ENCODE peak calls at places on chromosomes 5 and 9, in four cellular contexts. E, N, J and A are unnamed samples. For H3K4me1, the result is how much of the 10 kb centered on the place peaks cover.

GRCh38 chr5:134149571-134150303 is 27.0 kb downstream of the SKP1 start:
- DNase-seq in N (no peak), E (no peak), J (no peak), A (no peak)

GRCh38 chr5:134813827-134814226 is 31.9 kb upstream of the C5orf24 start:
- DNase-seq in N (no peak), E (no peak), J (no peak), A (no peak)

GRCh38 chr5:78336698-78337097 is 23.7 kb upstream of the SCAMP1 start:
- DNase-seq in E (no peak), J (no peak), N (no peak), A (no peak)

GRCh38 chr9:72826954-72827953 is 125.6 kb downstream of the ALDH1A1 start:
- DNase-seq in N (no peak), J (no peak), E (no peak), A (no peak)

GRCh38 chr9:106075991-106076390 is 381.6 kb downstream of the TMEM38B start:
- DNase-seq in N (no peak), E (peak), J (no peak), A (no peak)

GRCh38 chr5:139390639-139391569 is 1.2 kb upstream of the MZB1 start:
- DNase-seq in E (no peak), J (no peak), N (peak), A (no peak)

GRCh38 chr9:128394404-128395168 is 23.4 kb downstream of the URM1 start:
- DNase-seq in J (no peak), E (no peak), N (no peak), A (no peak)

GRCh38 chr9:133742849-133743444 is 4.8 kb upstream of the SARDH start:
- DNase-seq in N (peak), E (peak), J (peak), A (peak)

GRCh38 chr9:38110476-38110875 is 41.4 kb upstream of the SHB start:
- DNase-seq in J (no peak), E (no peak), N (peak), A (no peak)

GRCh38 chr5:95590880-95591279 is 29.0 kb upstream of the GPR150 start:
- DNase-seq in N (no peak), J (no peak), E (no peak), A (no peak)

DNA sequence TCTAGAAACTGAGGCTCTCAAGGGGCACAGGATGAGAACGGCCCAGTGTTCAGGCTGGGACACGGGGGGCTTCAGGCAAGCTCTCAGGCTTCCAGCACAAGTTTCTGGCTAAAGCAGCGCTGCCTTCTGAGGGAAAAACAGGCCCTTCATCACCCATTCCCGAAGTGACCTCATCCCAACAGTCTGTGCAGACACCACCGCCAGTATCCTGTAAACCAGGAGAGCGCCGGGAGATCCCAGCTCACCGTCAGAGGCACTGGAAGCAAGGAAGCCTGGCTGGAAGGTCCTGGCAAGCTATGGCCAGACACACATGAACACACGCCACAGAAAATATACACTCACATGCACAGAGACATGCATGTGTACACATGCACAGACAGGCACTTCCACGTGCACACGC is 8.8 kb downstream of the SLC12A7 start:
- DNase-seq in N (no peak), E (no peak), J (no peak), A (no peak)
- H3K4me1 ChIP-seq in N (under half), E (under half), J (half or more), A (half or more)

DNA sequence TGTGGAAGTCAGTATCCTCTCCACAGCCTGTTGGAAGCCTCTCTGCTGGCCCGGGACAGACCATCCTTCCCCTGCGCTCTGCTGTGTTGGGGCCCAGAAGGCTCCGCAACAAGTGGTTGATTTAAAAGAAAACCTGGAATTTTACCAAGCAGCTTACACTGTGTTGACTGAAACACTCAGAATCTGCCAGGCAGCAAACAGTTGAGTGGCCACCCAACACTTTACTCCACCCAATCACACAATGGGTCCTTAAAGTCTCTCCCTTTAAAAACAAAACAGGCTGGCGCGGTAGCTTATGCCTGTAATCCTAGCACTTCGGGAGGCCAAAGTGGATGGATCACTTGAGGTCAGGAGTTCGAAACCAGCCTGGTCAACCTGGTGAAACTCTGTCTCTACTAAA is 28.0 kb upstream of the DMRT3 start:
- DNase-seq in N (no peak), E (no peak), J (no peak), A (peak)
- H3K4me1 ChIP-seq in N (under half), E (under half), J (under half), A (under half)

GRCh38 chr5:169979871-169980270 is 424 bp downstream of the INSYN2B start:
- DNase-seq in N (no peak), E (no peak), J (no peak), A (no peak)
- H3K4me1 ChIP-seq in N (under half), E (under half), J (under half), A (under half)

GRCh38 chr5:151060742-151061141 is 20.1 kb downstream of the TNIP1 start:
- DNase-seq in J (no peak), N (no peak), E (no peak), A (no peak)
- H3K4me1 ChIP-seq in J (under half), N (under half), E (under half), A (half or more)

DNA sequence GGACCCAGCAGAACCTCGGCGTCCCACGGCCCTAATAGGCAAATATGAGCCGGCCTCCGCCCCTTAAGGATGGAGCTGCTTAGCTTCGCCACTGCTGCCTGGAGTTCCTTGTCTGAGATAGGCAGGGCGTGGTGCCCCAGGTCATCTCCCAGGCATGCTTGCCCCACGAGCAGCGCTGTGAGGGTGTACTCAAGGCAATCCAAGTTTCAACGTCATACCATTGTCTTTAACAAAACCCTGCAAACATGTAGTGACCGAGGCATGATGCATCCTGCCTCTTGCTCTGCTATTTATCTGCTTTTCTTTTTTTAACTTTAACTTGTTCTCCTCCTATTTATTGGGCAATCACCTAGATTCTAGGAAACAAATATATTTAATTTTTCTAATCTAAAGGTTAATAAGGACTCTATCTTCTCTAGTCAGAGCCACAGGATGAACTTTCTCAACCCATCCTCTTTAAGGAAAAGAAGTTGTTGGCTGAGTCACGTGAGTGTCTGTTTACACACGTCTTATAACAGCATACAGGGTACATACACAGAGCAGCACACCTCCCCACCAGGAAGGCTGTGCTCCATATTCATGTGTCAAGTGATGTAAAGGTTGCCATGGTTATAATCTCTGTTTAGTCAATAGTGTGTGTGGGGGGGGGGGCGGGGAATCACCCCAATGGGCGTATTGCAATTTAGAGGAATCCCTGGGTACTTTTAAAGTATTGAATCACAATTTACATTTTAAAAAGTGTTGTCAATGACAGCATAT is 27.3 kb upstream of the ZSWIM6 start:
- DNase-seq in N (no peak), J (no peak), E (no peak), A (no peak)
- H3K4me1 ChIP-seq in N (under half), J (under half), E (under half), A (under half)

DNA sequence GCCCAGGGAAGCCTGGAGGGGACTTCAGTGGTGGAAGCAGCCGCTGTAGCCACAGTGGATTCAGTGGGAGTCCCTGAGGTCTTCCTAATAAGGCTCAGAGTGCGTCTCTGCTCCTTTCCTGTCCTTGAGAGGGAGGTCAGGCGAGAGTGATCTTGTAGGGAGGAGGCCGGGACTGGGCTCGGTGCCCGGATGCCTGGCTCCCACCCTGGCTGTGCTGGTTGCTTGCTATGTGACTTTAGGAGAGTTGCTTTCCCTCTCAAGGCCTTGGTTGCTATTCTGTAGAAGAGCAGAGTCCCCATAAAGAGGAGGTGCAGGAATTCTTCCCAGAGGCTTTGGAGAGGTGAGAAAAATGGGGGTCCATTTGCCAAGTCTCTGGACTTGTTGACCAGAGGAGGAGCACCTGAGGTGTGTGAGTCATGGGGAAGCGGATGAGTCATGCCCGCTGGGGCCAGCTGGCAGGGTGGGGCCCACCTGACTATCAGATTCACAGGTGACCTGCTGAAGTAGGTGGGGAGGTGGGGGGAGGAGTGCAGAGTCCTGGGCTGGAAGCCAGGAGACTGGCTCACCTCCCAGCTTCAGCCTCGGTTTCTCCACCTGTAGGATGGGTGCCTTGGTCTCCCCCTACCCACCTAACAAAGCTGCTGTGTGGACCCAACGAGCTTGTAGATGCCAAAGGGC is 13.8 kb downstream of the GSN start:
- DNase-seq in E (peak), N (peak), J (peak), A (peak)
- H3K4me1 ChIP-seq in E (under half), N (under half), J (half or more), A (half or more)

GRCh38 chr9:136627703-136628102 is 35.0 kb upstream of the EGFL7 start:
- DNase-seq in E (no peak), J (no peak), N (no peak), A (no peak)

GRCh38 chr9:136630662-136630992 is 32.1 kb upstream of the EGFL7 start:
- DNase-seq in N (no peak), E (no peak), J (no peak), A (no peak)

GRCh38 chr9:136629879-136630661 is 32.6 kb upstream of the EGFL7 start:
- DNase-seq in J (peak), E (peak), N (no peak), A (peak)

GRCh38 chr9:136628287-136628686 is 34.4 kb upstream of the EGFL7 start:
- DNase-seq in E (no peak), J (no peak), N (no peak), A (no peak)

DNA sequence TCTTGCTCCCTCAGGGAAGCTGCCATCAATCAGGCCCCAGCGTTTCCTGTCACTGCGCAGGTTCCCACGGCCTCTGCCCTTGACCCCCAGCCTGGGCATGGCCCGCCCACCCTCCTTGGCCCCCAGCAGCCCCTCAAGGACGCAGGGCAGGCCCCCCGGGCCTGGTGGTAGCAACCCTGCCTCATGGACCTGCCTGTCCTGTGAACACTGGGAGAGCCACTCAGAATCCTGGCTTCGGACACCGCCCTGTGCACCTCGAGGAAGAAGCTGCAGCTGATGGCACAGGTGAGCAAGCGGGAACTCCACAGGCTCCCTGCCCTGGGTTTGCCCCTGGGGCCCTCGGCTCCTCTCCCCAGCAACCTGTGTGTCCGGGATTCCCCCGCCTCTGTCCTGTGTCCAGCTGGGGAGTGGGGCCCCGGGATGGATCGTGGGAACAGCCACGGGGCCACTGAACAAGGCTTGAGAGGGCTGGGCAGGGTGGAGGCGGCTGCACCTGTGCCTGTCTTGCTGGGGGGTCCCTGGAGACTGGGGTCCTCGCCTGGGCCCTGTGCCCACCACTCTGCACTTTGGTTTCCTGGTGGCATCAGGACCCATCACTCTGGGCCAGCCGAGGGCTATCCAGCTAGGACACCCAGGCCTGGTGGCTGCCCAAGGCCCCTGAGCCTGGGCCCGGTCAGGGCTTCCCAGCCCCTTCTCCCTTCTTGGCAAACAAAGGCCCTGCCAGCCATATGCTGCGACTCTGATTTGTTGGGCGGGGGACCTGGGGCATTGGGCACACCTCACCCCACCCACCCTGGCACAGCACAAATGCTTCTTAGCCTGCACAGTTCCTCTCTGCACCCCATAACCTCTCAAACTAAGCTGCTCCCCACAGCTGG is 33.5 kb upstream of the EGFL7 start:
- DNase-seq in J (no peak), N (no peak), E (no peak), A (no peak)
- H3K4me1 ChIP-seq in J (under half), N (under half), E (under half), A (under half)

GRCh38 chr5:150658121-150658520 is 2.9 kb upstream of the MYOZ3 start:
- DNase-seq in J (no peak), N (no peak), E (no peak), A (no peak)
- H3K4me1 ChIP-seq in J (under half), N (under half), E (under half), A (under half)

DNA sequence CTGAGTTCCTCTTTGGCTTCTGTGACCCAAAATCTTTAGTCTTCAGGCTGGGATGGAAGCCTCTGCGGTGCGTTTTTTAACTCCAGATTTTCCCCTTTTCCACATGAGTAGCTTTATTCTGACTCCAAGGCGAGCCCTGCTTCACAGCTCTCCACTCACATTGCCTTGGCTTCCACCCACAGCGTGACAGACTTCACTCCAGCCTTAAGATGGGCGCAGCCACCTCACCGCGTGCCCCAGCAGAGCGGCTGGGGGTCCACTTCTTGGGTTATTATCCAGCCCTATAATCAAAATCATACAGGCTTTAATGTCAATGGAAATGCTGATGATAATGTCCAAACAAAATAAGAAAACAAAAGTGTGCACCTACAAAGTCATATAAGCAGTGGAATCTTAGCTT is 1.2 kb downstream of the EXOC3 start:
- DNase-seq in J (peak), N (peak), E (no peak), A (no peak)
- H3K4me1 ChIP-seq in J (under half), N (under half), E (under half), A (under half)

DNA sequence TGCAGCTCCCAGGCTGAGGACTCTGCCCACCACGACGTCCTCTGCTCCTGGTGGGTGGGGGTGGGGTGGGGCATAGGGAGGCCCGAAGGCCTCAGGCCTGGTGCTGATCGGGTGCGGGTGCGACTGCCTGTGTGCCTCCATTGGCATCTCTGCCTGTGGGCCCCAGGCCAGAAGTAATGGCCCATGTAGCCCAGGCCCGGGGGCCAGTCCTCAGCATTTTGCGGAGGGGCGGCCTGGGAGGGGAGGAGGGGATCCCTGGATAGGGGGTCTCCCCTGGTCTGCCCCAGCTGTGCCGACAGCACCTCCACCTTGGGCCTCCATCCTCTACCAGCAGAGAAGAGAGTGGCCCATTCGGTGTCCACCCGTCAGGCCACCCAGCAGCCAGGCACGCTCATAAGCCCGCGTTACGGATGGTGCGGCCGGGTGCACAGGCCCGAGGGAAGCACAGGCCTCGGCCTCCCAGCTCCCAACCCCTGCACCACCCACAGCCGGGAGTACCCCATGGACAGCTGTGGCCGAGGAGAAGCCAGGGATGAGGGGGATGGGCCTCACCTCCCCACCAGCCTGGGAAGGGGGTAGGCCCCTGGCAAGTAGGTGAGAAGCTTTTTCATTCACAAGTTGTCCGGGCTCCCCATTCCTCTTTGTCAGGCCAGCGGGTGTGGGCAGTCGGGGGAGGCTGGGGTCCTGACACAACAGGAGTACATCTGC is 1.8 kb upstream of the NOTCH1 start:
- DNase-seq in E (no peak), N (no peak), J (no peak), A (no peak)
- H3K4me1 ChIP-seq in E (under half), N (under half), J (under half), A (under half)